ENCODE peak calls at places on chromosomes 13 and 19, in six cellular contexts. O is fibroblast of pulmonary artery, D is ovary, A is thoracic aorta, M is ascending aorta, K is skeletal muscle cell. J is an unnamed sample.

GRCh38 chr13:36282818-36283432 is 14.7 kb downstream of the CCDC169 start:
- DNase-seq in O (peak), D (no peak), A (no peak), M (no peak), K (no peak), J (no peak)

GRCh38 chr19:17216058-17216670 is 1.0 kb downstream of the USE1 start:
- DNase-seq in O (no peak), D (no peak), A (no peak), M (no peak), K (no peak), J (no peak)

GRCh38 chr19:955803-956746 is 28.1 kb upstream of the WDR18 start:
- DNase-seq in O (no peak), D (no peak), A (no peak), M (no peak), K (no peak), J (no peak)

GRCh38 chr13:43257765-43258164 is 234.4 kb downstream of the DNAJC15 start:
- DNase-seq in O (no peak), D (no peak), A (no peak), M (no peak), K (no peak), J (no peak)

GRCh38 chr19:2984196-2984490 is 6.8 kb downstream of the TLE6 start:
- DNase-seq in O (no peak), D (no peak), A (peak), M (no peak), K (no peak), J (no peak)

GRCh38 chr13:37090912-37091311 is 14.6 kb downstream of the CSNK1A1L start:
- DNase-seq in O (no peak), D (no peak), A (no peak), M (no peak), K (no peak), J (no peak)

GRCh38 chr19:1471514-1472107 is 7.4 kb downstream of the C19orf25 start:
- DNase-seq in O (no peak), D (no peak), A (no peak), M (no peak), K (no peak), J (no peak)

GRCh38 chr19:1767464-1767933 is 14.2 kb downstream of the ONECUT3 start:
- DNase-seq in O (no peak), D (no peak), A (no peak), M (no peak), K (no peak), J (no peak)

GRCh38 chr19:56840452-56841193 is at the start of the genes PEG3 and ZIM2:
- DNase-seq in O (peak), D (peak), A (peak), M (peak), K (no peak), J (no peak)

GRCh38 chr19:39401549-39402416 is 4.9 kb upstream of the ZFP36 start:
- DNase-seq in O (peak), D (peak), A (no peak), M (peak), K (peak), J (peak)

GRCh38 chr19:33156354-33156753 is 24.4 kb downstream of the WDR88 start:
- DNase-seq in O (peak), D (no peak), A (no peak), M (no peak), K (peak), J (no peak)

GRCh38 chr13:113843864-113844556 is 19.9 kb downstream of the GAS6 start:
- DNase-seq in O (no peak), D (no peak), A (no peak), M (no peak), K (no peak), J (no peak)

GRCh38 chr13:41398494-41399190 is 58.7 kb upstream of the RGCC start:
- DNase-seq in O (peak), D (no peak), A (no peak), M (no peak), K (no peak), J (no peak)

GRCh38 chr13:112885782-112886268 is 83.2 kb upstream of the MCF2L start:
- DNase-seq in O (peak), D (peak), A (no peak), M (no peak), K (peak), J (no peak)

GRCh38 chr13:109700176-109700575 is 86.2 kb downstream of the IRS2 start:
- DNase-seq in O (peak), D (peak), A (no peak), M (peak), K (peak), J (no peak)

DNA sequence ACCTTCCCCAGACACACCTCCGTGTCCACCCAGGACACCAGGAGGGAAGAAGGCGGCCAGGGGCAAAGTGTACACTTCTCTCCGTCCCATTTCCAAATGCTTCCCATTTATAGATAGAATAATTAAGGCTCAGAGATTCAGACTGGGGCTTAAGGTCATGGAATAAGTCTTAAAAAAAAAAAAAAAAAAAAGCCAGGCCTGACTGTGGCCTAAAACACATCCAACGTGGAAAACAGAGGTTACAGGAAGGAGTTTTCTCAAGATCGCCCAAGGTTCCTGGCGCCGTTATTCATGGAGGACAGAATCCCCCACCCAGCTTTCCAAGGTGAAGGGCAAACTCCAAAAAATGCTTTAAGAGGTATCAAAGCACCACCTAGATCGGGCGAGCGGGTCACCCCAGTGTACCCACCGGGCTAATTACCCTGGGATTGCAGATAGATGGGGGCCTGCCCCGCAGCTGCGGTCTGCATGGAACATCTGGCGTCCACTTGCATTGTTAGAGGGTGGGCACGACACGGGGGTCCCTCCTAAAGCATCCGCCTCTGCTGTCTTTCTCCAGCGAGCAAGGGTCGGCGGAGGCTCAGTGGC is 36.1 kb upstream of the NANOS3 start:
- DNase-seq in O (no peak), D (no peak), A (no peak), M (no peak), K (no peak), J (no peak)
- H3K4me3 ChIP-seq in O (peak), D (peak), A (peak), M (peak), K (peak), J (peak)

GRCh38 chr13:80463673-80464352 is 122.9 kb upstream of the SPRY2 start:
- DNase-seq in O (peak), D (no peak), A (no peak), M (no peak), K (peak), J (no peak)

GRCh38 chr13:80462037-80462436 is 121.1 kb upstream of the SPRY2 start:
- DNase-seq in O (no peak), D (no peak), A (no peak), M (no peak), K (no peak), J (no peak)

GRCh38 chr13:80462567-80462966 is 121.6 kb upstream of the SPRY2 start:
- DNase-seq in O (no peak), D (no peak), A (no peak), M (no peak), K (no peak), J (no peak)

GRCh38 chr13:80454245-80454644 is 113.3 kb upstream of the SPRY2 start:
- DNase-seq in O (peak), D (no peak), A (no peak), M (no peak), K (peak), J (no peak)

GRCh38 chr13:80458546-80458945 is 117.6 kb upstream of the SPRY2 start:
- DNase-seq in O (peak), D (no peak), A (no peak), M (no peak), K (peak), J (no peak)
- H3K4me3 ChIP-seq in O (no peak), D (no peak), A (no peak), M (no peak), K (no peak), J (no peak)

GRCh38 chr13:99218545-99218944 is 17.9 kb downstream of the UBAC2 start:
- DNase-seq in O (no peak), D (no peak), A (no peak), M (no peak), K (no peak), J (no peak)
- H3K4me3 ChIP-seq in O (no peak), D (no peak), A (no peak), M (no peak), K (no peak), J (no peak)

GRCh38 chr13:20161951-20162300 is 1.1 kb upstream of the GJA3 start:
- DNase-seq in O (no peak), D (no peak), A (no peak), M (no peak), K (no peak), J (no peak)

GRCh38 chr13:20159646-20160345 is 1.1 kb downstream of the GJA3 start:
- DNase-seq in O (peak), D (no peak), A (no peak), M (no peak), K (no peak), J (no peak)

GRCh38 chr13:20160346-20161274 is at the start of gene GJA3:
- DNase-seq in O (peak), D (no peak), A (no peak), M (no peak), K (no peak), J (no peak)

GRCh38 chr13:20157387-20157786 is 3.5 kb downstream of the GJA3 start:
- DNase-seq in O (no peak), D (no peak), A (no peak), M (no peak), K (no peak), J (no peak)

GRCh38 chr13:20161275-20161950 is 561 bp upstream of the GJA3 start:
- DNase-seq in O (no peak), D (no peak), A (no peak), M (no peak), K (no peak), J (no peak)
- H3K4me3 ChIP-seq in O (peak), D (peak), A (peak), M (peak), K (peak), J (peak)

DNA sequence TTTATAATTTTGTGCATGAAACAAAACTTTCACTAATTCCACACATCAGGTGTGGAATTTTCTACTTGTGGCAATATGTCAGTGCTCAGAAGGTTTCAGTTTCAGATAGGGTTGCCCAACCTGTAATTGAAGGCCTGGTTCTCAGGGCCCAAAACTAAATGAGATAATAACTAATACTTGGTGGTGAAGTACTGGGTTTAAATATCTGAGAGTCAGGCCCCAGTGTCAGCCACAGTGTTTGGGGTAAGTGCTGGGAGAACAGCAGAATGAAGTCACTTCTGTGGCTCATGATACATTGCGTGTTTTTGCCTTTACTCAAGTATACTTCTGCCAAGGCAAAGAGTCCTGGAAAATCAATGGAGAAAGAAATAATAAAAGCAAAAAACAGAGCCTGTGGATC is 5.6 kb downstream of the SAFB start:
- DNase-seq in O (no peak), D (no peak), A (no peak), M (no peak), K (no peak), J (no peak)
- H3K4me3 ChIP-seq in O (no peak), D (no peak), A (no peak), M (no peak), K (no peak), J (no peak)

GRCh38 chr19:45637890-45638667 is 1.1 kb downstream of the EML2 start:
- DNase-seq in O (peak), D (no peak), A (no peak), M (no peak), K (no peak), J (no peak)
- H3K4me3 ChIP-seq in O (peak), D (no peak), A (peak), M (peak), K (peak), J (peak)

GRCh38 chr19:35510626-35510964 is 2.9 kb downstream of the DMKN start:
- DNase-seq in O (no peak), D (no peak), A (no peak), M (no peak), K (no peak), J (no peak)
- H3K4me3 ChIP-seq in O (no peak), D (no peak), A (peak), M (peak), K (no peak), J (peak)

DNA sequence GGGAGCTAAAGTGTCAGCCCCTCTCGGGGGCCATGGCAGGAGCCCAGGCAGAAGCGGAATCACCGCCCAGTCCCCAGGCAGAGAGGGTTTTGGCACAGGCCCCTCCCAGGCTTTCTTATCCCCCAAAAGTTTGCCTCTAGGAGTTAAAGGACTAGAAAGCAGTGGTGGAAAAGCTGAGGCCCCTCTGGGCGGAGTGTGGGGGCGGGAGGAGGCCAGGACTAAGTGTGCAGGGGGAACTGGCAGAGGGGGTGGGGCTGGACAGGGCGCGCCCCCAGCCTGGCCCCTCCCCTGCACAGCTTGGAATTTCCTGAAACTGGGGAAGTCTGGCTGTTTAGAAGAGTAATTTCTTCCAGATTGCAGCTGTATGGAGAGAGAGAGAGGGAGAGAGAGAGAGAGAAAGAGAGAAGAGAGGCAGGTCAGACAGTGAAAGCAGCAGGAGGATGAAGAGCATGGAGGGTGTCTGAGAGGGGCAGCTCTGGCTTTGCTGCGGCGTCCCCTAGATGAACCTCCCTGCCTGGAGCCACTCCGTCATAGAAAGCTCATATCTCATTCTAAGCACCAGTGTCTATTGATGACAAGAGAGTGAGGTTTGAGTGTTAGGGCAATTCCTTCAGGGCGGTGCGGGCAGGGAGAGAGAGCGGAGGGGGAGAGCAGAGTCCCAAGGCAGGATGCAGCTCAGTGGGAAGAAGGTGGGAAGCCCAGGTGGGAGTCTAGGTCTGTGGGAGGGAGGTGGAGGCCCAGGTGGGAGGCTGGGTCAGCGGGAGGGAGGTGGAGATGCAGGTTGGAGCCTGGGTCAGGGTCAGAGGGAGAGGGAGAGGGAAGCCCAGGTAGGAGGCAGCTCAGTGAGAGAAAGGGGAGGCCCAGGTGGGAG is at the start of gene CDC42EP5:
- DNase-seq in O (peak), D (peak), A (no peak), M (no peak), K (peak), J (no peak)
- H3K4me3 ChIP-seq in O (peak), D (peak), A (peak), M (peak), K (peak), J (peak)

GRCh38 chr13:95300625-95301134 is 571 bp downstream of the ABCC4 start:
- DNase-seq in O (peak), D (peak), A (no peak), M (no peak), K (peak), J (no peak)

GRCh38 chr13:95298169-95298940 is 2.9 kb downstream of the ABCC4 start:
- DNase-seq in O (no peak), D (no peak), A (no peak), M (no peak), K (no peak), J (no peak)

GRCh38 chr13:95301135-95301946 is at the start of gene ABCC4:
- DNase-seq in O (peak), D (peak), A (no peak), M (no peak), K (peak), J (no peak)

GRCh38 chr13:95296326-95296939 is 4.8 kb downstream of the ABCC4 start:
- DNase-seq in O (peak), D (no peak), A (no peak), M (no peak), K (no peak), J (no peak)

GRCh38 chr13:95298971-95299627 is 2.2 kb downstream of the ABCC4 start:
- DNase-seq in O (peak), D (no peak), A (no peak), M (no peak), K (peak), J (no peak)
- H3K4me3 ChIP-seq in O (no peak), D (no peak), A (no peak), M (no peak), K (no peak), J (peak)

GRCh38 chr13:75324413-75324940 is 157.5 kb downstream of the TBC1D4 start:
- DNase-seq in O (no peak), D (no peak), A (no peak), M (no peak), K (no peak), J (no peak)

GRCh38 chr13:75329097-75329496 is 152.9 kb downstream of the TBC1D4 start:
- DNase-seq in O (no peak), D (no peak), A (no peak), M (no peak), K (no peak), J (no peak)

GRCh38 chr13:75329723-75330122 is 152.2 kb downstream of the TBC1D4 start:
- DNase-seq in O (no peak), D (no peak), A (no peak), M (no peak), K (no peak), J (no peak)

GRCh38 chr13:75326173-75327131 is 155.5 kb downstream of the TBC1D4 start:
- DNase-seq in O (peak), D (peak), A (no peak), M (no peak), K (no peak), J (no peak)

GRCh38 chr13:75327132-75327505 is 154.8 kb downstream of the TBC1D4 start:
- DNase-seq in O (no peak), D (no peak), A (no peak), M (no peak), K (no peak), J (no peak)
- H3K4me3 ChIP-seq in O (no peak), D (no peak), A (no peak), M (no peak), K (no peak), J (no peak)